ENCODE peak calls at places on chromosome 19, in six cellular contexts. E, Z, P, J, A and U are unnamed samples.
A peak's percentile ranks its signal among the peaks of the same experiment; 100 is the strongest.

GRCh38 chr19:12828494-12828893 is 5.9 kb downstream of the RTBDN start:
- DNase-seq in E (no peak), Z (no peak), P (no peak), J (no peak), A (no peak), U (no peak)

GRCh38 chr19:13961826-13962737 is 9.8 kb downstream of the DCAF15 start:
- DNase-seq in E (no peak), Z (no peak), P (no peak), J (no peak), A (no peak), U (peak; percentile 69)

GRCh38 chr19:18388328-18389094 is 2.6 kb downstream of the GDF15 start:
- DNase-seq in E (no peak), Z (peak; percentile 56), P (peak; percentile 90), J (peak; percentile 61), A (peak; percentile 87), U (peak; percentile 86)

GRCh38 chr19:47994209-47994802 is at the start of gene ELSPBP1:
- DNase-seq in E (no peak), Z (no peak), P (no peak), J (no peak), A (no peak), U (no peak)

GRCh38 chr19:50313812-50314536 is 15.2 kb downstream of the KCNC3 start:
- DNase-seq in E (no peak), Z (no peak), P (no peak), J (no peak), A (no peak), U (no peak)

GRCh38 chr19:18496167-18496979 is 25.5 kb downstream of the ELL start:
- DNase-seq in E (no peak), Z (no peak), P (no peak), J (no peak), A (no peak), U (no peak)

GRCh38 chr19:8815780-8816179 is 16.3 kb downstream of the ZNF558 start:
- DNase-seq in E (no peak), Z (no peak), P (no peak), J (no peak), A (no peak), U (no peak)

GRCh38 chr19:48954011-48954594 is 572 bp upstream of the BAX start:
- DNase-seq in E (no peak), Z (no peak), P (no peak), J (no peak), A (no peak), U (no peak)

GRCh38 chr19:7229735-7230134 is 64.5 kb downstream of the INSR start:
- DNase-seq in E (no peak), Z (no peak), P (no peak), J (no peak), A (no peak), U (no peak)

GRCh38 chr19:18093439-18094161 is 4.0 kb upstream of the MAST3 start:
- DNase-seq in E (no peak), Z (no peak), P (no peak), J (no peak), A (no peak), U (no peak)

GRCh38 chr19:17681505-17682125 is 6.5 kb downstream of the UNC13A start:
- DNase-seq in E (peak; percentile 6), Z (no peak), P (peak; percentile 30), J (no peak), A (peak; percentile 69), U (no peak)

GRCh38 chr19:50844296-50844935 is 10.3 kb upstream of the KLK3 start:
- DNase-seq in E (no peak), Z (no peak), P (no peak), J (no peak), A (no peak), U (no peak)

GRCh38 chr19:35734273-35734672 is 8.0 kb downstream of the IGFLR1 start:
- DNase-seq in E (no peak), Z (no peak), P (no peak), J (no peak), A (no peak), U (no peak)

GRCh38 chr19:5805465-5806132 is 732 bp downstream of the NRTN start:
- DNase-seq in E (no peak), Z (no peak), P (no peak), J (no peak), A (no peak), U (no peak)

GRCh38 chr19:48713041-48713863 is 6.3 kb downstream of the MAMSTR start:
- DNase-seq in E (no peak), Z (no peak), P (no peak), J (no peak), A (no peak), U (peak; percentile 73)

DNA sequence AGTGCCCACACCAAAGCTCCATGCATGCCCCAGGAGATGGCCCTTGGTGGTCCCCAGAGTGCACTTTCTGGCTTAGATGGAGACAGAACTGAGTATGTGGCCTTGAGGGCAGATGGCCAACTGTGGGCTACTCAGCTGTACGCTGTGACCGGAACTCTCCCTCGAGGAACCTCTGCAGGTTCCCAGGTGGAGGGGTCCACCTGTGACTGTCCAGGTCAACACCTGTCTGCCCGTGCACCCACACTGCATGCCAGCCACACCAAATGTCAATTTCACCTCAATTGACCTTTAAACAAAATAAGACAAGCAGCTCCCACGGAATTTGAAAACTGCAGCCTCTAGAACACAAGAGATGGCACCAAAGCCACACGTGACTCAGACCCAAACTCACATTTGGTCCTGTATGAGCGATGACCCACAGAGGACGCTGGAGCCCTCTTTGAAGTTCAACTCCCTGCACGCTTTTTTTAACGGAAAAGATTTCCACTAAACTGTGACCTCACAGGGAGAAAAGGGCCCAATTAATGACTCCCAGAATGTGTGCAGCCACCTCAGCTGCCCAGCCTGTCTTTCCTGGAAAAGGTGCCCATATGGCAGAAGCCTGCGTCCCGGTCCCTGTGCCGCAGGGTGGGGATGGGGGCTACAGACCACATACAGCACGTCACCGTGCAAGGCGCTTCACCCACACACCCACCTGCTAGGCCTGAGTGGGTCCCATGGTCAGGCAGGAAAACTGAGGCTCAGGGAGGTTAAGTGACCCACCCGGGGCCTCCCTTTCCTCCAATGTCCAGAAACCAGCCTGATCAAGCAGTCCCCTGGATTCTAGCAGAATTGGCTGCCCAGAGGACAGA is 47.7 kb downstream of the KLF2 start:
- DNase-seq in E (no peak), Z (no peak), P (no peak), J (no peak), A (no peak), U (no peak)
- H3K4me3 ChIP-seq in E (no peak overlapping the region), Z (no peak overlapping the region), P (peak overlapping the region; percentile 11), J (no peak overlapping the region), A (no peak overlapping the region), U (no peak overlapping the region)

DNA sequence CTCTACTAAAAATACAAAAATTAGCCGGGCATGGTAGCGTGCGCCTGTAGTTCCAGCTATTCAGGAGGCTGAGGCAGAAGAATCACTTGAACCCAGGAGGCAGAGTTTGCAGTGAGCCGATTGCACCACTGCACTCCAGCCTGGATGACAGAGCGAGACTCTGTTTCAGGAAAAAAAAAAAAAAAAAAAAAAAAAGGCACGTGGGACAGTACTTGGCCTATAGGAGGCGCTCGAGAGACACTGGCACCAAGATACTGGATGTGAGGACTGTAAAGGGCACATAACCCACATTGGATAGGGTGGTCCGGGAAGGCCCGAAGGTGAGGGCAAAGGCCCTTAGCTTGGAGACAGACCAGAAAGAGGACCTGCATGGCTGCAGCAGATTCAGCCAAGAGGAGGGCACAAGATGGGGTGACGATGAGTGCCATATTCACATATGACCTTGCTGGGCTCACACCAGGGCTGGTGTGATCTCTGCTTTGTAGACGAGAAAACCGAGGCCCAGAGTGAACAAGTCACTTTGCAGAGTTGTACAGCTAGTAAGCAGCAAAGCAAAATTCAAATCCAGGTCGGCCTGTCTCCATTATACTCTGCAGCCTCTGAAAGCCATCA is 89.4 kb downstream of the DPF1 start:
- DNase-seq in E (no peak), Z (no peak), P (no peak), J (no peak), A (no peak), U (no peak)
- TF ChIP-seq CTCF in E (peak; percentile 67), Z (peak; percentile 56), P (peak; percentile 77), J (peak; percentile 12), A (peak; percentile 30), U (no peak)

DNA sequence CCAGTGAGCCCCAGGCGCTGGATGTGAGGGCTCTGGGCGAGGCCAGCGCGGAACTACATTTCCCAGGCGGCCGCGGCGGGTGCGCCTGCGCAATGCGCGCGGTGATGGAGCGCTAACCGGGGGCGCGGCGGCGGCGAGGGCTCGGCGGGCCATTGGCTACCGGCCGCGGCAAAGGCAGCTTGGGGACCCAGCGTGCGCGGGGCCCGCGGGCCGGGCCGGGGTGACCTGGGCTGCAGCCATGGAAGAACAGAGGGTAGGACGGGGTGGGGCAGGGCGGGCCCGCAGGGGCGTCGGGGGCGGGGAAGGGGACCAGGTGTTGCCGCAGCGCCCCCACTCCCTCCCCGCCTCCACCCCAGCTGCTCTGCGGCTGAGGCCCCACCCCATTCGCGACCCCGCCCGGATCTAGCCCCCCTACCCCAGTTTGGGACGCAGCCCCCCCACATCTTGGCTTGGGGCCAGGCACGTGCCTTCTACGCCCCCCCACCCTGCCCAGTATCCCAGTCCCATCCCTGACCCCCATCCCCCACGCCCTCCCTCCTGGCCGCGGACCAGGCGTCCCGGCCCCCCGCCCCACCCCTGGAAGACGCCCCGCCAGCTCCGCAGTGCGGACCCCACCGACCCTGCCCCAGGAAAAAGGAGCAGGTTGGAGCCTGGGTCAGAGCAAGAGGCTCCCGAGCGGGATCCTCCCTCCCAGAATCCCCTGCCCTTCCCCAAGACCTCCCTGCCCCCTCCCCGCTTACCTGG is at the start of gene FSD1:
- DNase-seq in E (no peak), Z (no peak), P (peak; percentile 79), J (no peak), A (no peak), U (no peak)
- H3K4me3 ChIP-seq in E (peak within 1 kb of the TSS; percentile 55), Z (peak within 1 kb of the TSS; percentile 41), P (peak within 1 kb of the TSS; percentile 27), J (peak within 1 kb of the TSS; percentile 23), A (peak within 1 kb of the TSS; percentile 21), U (peak within 1 kb of the TSS; percentile 63)

DNA sequence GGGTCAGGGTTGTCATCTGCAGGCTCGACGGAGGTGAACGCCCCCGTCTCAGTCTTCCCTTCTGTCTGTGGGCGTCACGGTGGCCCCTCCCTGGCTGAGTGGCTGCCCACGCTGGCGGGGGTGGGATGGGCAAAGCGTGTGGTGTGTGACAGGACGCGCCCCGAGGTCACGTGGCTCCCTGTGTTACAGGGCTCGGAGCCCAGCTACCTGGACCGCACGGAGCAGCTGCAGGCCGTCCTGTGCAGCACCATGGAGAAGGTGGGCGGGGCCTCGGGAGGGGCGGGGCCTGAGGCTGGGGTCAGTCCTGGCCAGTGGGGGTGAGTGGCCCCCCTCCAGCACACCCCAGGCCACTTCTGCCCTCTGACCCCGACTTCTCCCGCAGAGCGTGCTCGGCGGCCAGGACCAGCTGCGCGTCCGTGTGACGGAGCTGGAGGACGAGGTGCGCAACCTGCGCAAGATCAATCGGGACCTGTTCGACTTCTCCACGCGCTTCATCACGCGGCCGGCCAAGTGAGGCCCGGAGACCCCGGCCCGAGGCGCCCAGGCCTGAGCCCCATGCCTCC is 6.3 kb upstream of the GRIN3B start:
- DNase-seq in E (no peak), Z (no peak), P (no peak), J (no peak), A (no peak), U (no peak)
- TF ChIP-seq CTCF in E (no peak), Z (no peak), P (no peak), J (no peak), A (no peak), U (no peak)

DNA sequence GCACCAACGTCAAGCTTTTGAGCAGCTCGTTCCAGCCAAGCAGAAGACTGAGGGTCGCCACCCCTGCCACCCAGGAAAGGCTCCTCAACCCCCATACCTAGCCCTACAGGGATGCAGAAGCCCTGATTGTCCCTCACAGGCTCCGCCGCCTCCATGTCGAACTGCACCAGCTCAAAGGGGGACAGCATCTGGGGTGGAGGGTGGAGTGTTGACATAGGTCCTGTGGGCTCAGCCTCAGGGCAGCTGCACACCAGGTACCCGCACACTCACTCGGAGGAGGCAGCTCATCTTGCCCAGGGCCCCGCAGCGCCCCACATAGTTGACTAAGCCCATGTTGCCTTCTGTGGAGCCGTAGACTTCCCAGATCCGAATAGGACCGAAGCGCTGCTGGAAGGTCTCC is 11.6 kb downstream of the SLC27A5 start:
- DNase-seq in E (no peak), Z (no peak), P (no peak), J (no peak), A (no peak), U (no peak)
- H3K4me3 ChIP-seq in E (peak overlapping the region; percentile 70), Z (peak overlapping the region; percentile 55), P (peak overlapping the region; percentile 66), J (no peak overlapping the region), A (peak overlapping the region; percentile 55), U (peak overlapping the region; percentile 77)